ENCODE peak calls at places on chromosomes 4 and X, in seven cellular contexts. One of them, this sample, is unnamed.

GRCh38 chrX:11765449-11765848 is 7.4 kb downstream of the MSL3 start:
- DNase-seq in mesendoderm: no peak
- DNase-seq in choroid plexus epithelial cell: no peak
- DNase-seq in colonic mucosa: no peak
- DNase-seq in ovary: no peak
- DNase-seq in fibroblast of mammary gland: no peak
- DNase-seq in PC-9: no peak
- DNase-seq in this sample: no peak

GRCh38 chr4:174358410-174358809 is 74.7 kb downstream of the CEP44 start:
- DNase-seq in mesendoderm: no peak
- DNase-seq in fibroblast of mammary gland: no peak
- DNase-seq in colonic mucosa: no peak
- DNase-seq in PC-9: no peak
- DNase-seq in choroid plexus epithelial cell: no peak
- DNase-seq in ovary: no peak
- DNase-seq in this sample: no peak

GRCh38 chr4:44985938-44986337 is 259.6 kb upstream of the GNPDA2 start:
- DNase-seq in fibroblast of mammary gland: no peak
- DNase-seq in choroid plexus epithelial cell: no peak
- DNase-seq in mesendoderm: no peak
- DNase-seq in colonic mucosa: no peak
- DNase-seq in PC-9: no peak
- DNase-seq in ovary: no peak
- DNase-seq in this sample: no peak

GRCh38 chr4:8585186-8585585 is 5.0 kb downstream of the GPR78 start:
- DNase-seq in fibroblast of mammary gland: no peak
- DNase-seq in mesendoderm: peak; percentile 54
- DNase-seq in colonic mucosa: no peak
- DNase-seq in choroid plexus epithelial cell: no peak
- DNase-seq in PC-9: no peak
- DNase-seq in ovary: no peak
- DNase-seq in this sample: no peak

GRCh38 chr4:7939377-7940108 is at the start of gene AFAP1:
- DNase-seq in colonic mucosa: peak; percentile 90
- DNase-seq in ovary: peak; percentile 94
- DNase-seq in choroid plexus epithelial cell: peak; percentile 85
- DNase-seq in fibroblast of mammary gland: peak; percentile 62
- DNase-seq in PC-9: peak; percentile 88
- DNase-seq in mesendoderm: peak; percentile 94
- DNase-seq in this sample: peak; percentile 92

GRCh38 chr4:89838005-89838404 is 1.0 kb upstream of the SNCA start:
- DNase-seq in fibroblast of mammary gland: no peak
- DNase-seq in mesendoderm: peak; percentile 48
- DNase-seq in PC-9: no peak
- DNase-seq in choroid plexus epithelial cell: peak; percentile 19
- DNase-seq in colonic mucosa: no peak
- DNase-seq in ovary: no peak
- DNase-seq in this sample: no peak

GRCh38 chrX:84865113-84865512 is 138.6 kb upstream of the APOOL start:
- DNase-seq in ovary: no peak
- DNase-seq in fibroblast of mammary gland: peak; percentile 84
- DNase-seq in mesendoderm: no peak
- DNase-seq in PC-9: no peak
- DNase-seq in colonic mucosa: peak; percentile 22
- DNase-seq in choroid plexus epithelial cell: peak; percentile 5
- DNase-seq in this sample: no peak

GRCh38 chrX:43504394-43504793 is 151.7 kb upstream of the MAOA start:
- DNase-seq in choroid plexus epithelial cell: no peak
- DNase-seq in mesendoderm: no peak
- DNase-seq in fibroblast of mammary gland: no peak
- DNase-seq in ovary: no peak
- DNase-seq in colonic mucosa: no peak
- DNase-seq in PC-9: no peak
- DNase-seq in this sample: no peak

GRCh38 chrX:132207996-132208395 is 11.3 kb downstream of the RAP2C start:
- DNase-seq in choroid plexus epithelial cell: no peak
- DNase-seq in fibroblast of mammary gland: no peak
- DNase-seq in mesendoderm: no peak
- DNase-seq in PC-9: no peak
- DNase-seq in ovary: no peak
- DNase-seq in colonic mucosa: no peak
- DNase-seq in this sample: no peak

GRCh38 chrX:85955510-85955909 is 91.8 kb downstream of the CHM start:
- DNase-seq in fibroblast of mammary gland: no peak
- DNase-seq in choroid plexus epithelial cell: no peak
- DNase-seq in mesendoderm: no peak
- DNase-seq in ovary: no peak
- DNase-seq in PC-9: no peak
- DNase-seq in colonic mucosa: no peak
- DNase-seq in this sample: no peak

GRCh38 chr4:163590609-163591264 is 96.2 kb downstream of the TMA16 start:
- DNase-seq in choroid plexus epithelial cell: no peak
- DNase-seq in colonic mucosa: no peak
- DNase-seq in mesendoderm: no peak
- DNase-seq in fibroblast of mammary gland: peak; percentile 7
- DNase-seq in PC-9: no peak
- DNase-seq in ovary: no peak
- DNase-seq in this sample: no peak

GRCh38 chrX:72169008-72169728 is 12.4 kb upstream of the PIN4 start:
- DNase-seq in PC-9: no peak
- DNase-seq in mesendoderm: no peak
- DNase-seq in ovary: no peak
- DNase-seq in fibroblast of mammary gland: peak; percentile 11
- DNase-seq in colonic mucosa: no peak
- DNase-seq in choroid plexus epithelial cell: peak; percentile 22
- DNase-seq in this sample: peak; percentile 70

GRCh38 chrX:88439935-88440334 is 307.1 kb upstream of the CPXCR1 start:
- DNase-seq in mesendoderm: no peak
- DNase-seq in ovary: no peak
- DNase-seq in colonic mucosa: no peak
- DNase-seq in choroid plexus epithelial cell: no peak
- DNase-seq in PC-9: no peak
- DNase-seq in fibroblast of mammary gland: no peak
- DNase-seq in this sample: no peak

GRCh38 chr4:25908491-25908901 is 5.5 kb upstream of the SMIM20 start:
- DNase-seq in fibroblast of mammary gland: peak; percentile 99
- DNase-seq in choroid plexus epithelial cell: peak; percentile 91
- DNase-seq in colonic mucosa: no peak
- DNase-seq in ovary: no peak
- DNase-seq in mesendoderm: peak; percentile 18
- DNase-seq in PC-9: peak; percentile 40
- DNase-seq in this sample: no peak

GRCh38 chrX:100831219-100831946 is 11.2 kb downstream of the CSTF2 start:
- DNase-seq in fibroblast of mammary gland: no peak
- DNase-seq in ovary: no peak
- DNase-seq in mesendoderm: no peak
- DNase-seq in colonic mucosa: no peak
- DNase-seq in choroid plexus epithelial cell: no peak
- DNase-seq in PC-9: no peak
- DNase-seq in this sample: no peak

GRCh38 chrX:100829730-100830129 is 9.5 kb downstream of the CSTF2 start:
- DNase-seq in mesendoderm: no peak
- DNase-seq in ovary: no peak
- DNase-seq in colonic mucosa: no peak
- DNase-seq in fibroblast of mammary gland: peak; percentile 28
- DNase-seq in choroid plexus epithelial cell: peak; percentile 74
- DNase-seq in PC-9: no peak
- DNase-seq in this sample: peak; percentile 22

GRCh38 chrX:100830547-100830946 is 10.4 kb downstream of the CSTF2 start:
- DNase-seq in fibroblast of mammary gland: no peak
- DNase-seq in choroid plexus epithelial cell: no peak
- DNase-seq in PC-9: no peak
- DNase-seq in mesendoderm: no peak
- DNase-seq in colonic mucosa: no peak
- DNase-seq in ovary: no peak
- DNase-seq in this sample: no peak

DNA sequence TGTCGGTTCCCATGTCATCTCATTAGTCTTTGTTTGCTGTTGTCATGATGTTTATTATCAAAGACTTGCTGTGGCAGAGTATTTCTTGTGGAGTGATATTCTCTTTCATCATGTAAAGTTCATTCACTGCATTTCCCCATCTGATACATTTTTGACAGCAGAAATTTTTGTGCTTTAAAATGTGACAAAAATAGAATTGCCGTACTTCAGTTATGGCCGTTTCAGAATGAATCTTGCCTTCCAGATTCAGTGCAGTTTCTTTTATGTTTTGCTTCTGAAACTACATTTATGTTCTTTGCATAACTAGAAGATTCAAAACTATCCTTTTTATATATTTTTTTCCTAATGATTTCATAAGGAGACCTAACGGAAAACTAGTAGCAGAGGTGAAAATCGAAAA is 10.0 kb downstream of the CSTF2 start:
- DNase-seq in colonic mucosa: no peak
- DNase-seq in fibroblast of mammary gland: no peak
- DNase-seq in choroid plexus epithelial cell: no peak
- DNase-seq in PC-9: no peak
- DNase-seq in ovary: no peak
- DNase-seq in mesendoderm: no peak
- DNase-seq in this sample: no peak
- H3K4me3 ChIP-seq in colonic mucosa: no peak overlapping the region
- H3K4me3 ChIP-seq in fibroblast of mammary gland: no peak overlapping the region
- H3K4me3 ChIP-seq in choroid plexus epithelial cell: no peak overlapping the region
- H3K4me3 ChIP-seq in PC-9: no peak overlapping the region
- H3K4me3 ChIP-seq in ovary: no peak overlapping the region
- H3K4me3 ChIP-seq in mesendoderm: no peak overlapping the region
- H3K4me3 ChIP-seq in this sample: peak overlapping the region; percentile 41

GRCh38 chr4:88097301-88097700 is 61.1 kb downstream of the ABCG2 start:
- DNase-seq in ovary: no peak
- DNase-seq in mesendoderm: no peak
- DNase-seq in PC-9: no peak
- DNase-seq in fibroblast of mammary gland: peak; percentile 62
- DNase-seq in colonic mucosa: no peak
- DNase-seq in choroid plexus epithelial cell: peak; percentile 27
- DNase-seq in this sample: no peak

GRCh38 chr4:88093874-88094273 is 64.6 kb downstream of the ABCG2 start:
- DNase-seq in ovary: no peak
- DNase-seq in choroid plexus epithelial cell: no peak
- DNase-seq in colonic mucosa: no peak
- DNase-seq in PC-9: no peak
- DNase-seq in fibroblast of mammary gland: no peak
- DNase-seq in mesendoderm: no peak
- DNase-seq in this sample: no peak

GRCh38 chr4:88090898-88091297 is 67.5 kb downstream of the ABCG2 start:
- DNase-seq in choroid plexus epithelial cell: no peak
- DNase-seq in PC-9: no peak
- DNase-seq in mesendoderm: no peak
- DNase-seq in fibroblast of mammary gland: no peak
- DNase-seq in colonic mucosa: no peak
- DNase-seq in ovary: no peak
- DNase-seq in this sample: no peak

GRCh38 chr4:88087004-88087403 is 71.4 kb downstream of the ABCG2 start:
- DNase-seq in choroid plexus epithelial cell: no peak
- DNase-seq in fibroblast of mammary gland: no peak
- DNase-seq in mesendoderm: no peak
- DNase-seq in PC-9: no peak
- DNase-seq in ovary: no peak
- DNase-seq in colonic mucosa: no peak
- DNase-seq in this sample: no peak

DNA sequence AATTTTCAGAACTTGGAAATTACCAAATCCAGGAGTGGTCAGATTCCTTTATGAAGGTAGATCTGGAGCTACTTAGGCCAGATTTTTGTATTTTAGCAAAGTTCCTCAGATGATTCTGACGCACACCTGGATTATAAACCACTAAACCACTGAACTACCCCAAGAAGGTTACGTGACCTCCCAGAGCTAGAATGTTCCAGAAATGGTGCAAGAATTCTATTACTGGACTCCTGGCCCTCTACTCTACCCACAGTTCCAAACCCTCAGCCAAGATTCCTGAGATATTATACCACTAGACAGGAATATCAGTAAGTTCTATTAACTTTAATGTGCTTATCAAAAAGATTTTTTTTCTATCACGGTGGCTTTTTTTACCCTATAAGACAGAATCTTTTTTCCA is 67.1 kb downstream of the ABCG2 start:
- DNase-seq in ovary: no peak
- DNase-seq in mesendoderm: no peak
- DNase-seq in colonic mucosa: no peak
- DNase-seq in choroid plexus epithelial cell: no peak
- DNase-seq in PC-9: no peak
- DNase-seq in fibroblast of mammary gland: no peak
- DNase-seq in this sample: no peak
- H3K4me3 ChIP-seq in ovary: no peak overlapping the region
- H3K4me3 ChIP-seq in mesendoderm: no peak overlapping the region
- H3K4me3 ChIP-seq in colonic mucosa: no peak overlapping the region
- H3K4me3 ChIP-seq in choroid plexus epithelial cell: no peak overlapping the region
- H3K4me3 ChIP-seq in PC-9: no peak overlapping the region
- H3K4me3 ChIP-seq in fibroblast of mammary gland: no peak overlapping the region
- H3K4me3 ChIP-seq in this sample: no peak overlapping the region

GRCh38 chr4:151227731-151228130 is 49.2 kb upstream of the PRSS48 start:
- DNase-seq in fibroblast of mammary gland: peak; percentile 93
- DNase-seq in PC-9: peak; percentile 11
- DNase-seq in mesendoderm: peak; percentile 57
- DNase-seq in ovary: no peak
- DNase-seq in choroid plexus epithelial cell: peak; percentile 99
- DNase-seq in colonic mucosa: no peak
- DNase-seq in this sample: no peak
- H3K4me3 ChIP-seq in fibroblast of mammary gland: peak overlapping the region; percentile 66
- H3K4me3 ChIP-seq in PC-9: no peak overlapping the region
- H3K4me3 ChIP-seq in mesendoderm: no peak overlapping the region
- H3K4me3 ChIP-seq in ovary: peak overlapping the region; percentile 29
- H3K4me3 ChIP-seq in choroid plexus epithelial cell: peak overlapping the region; percentile 58
- H3K4me3 ChIP-seq in colonic mucosa: no peak overlapping the region
- H3K4me3 ChIP-seq in this sample: no peak overlapping the region

DNA sequence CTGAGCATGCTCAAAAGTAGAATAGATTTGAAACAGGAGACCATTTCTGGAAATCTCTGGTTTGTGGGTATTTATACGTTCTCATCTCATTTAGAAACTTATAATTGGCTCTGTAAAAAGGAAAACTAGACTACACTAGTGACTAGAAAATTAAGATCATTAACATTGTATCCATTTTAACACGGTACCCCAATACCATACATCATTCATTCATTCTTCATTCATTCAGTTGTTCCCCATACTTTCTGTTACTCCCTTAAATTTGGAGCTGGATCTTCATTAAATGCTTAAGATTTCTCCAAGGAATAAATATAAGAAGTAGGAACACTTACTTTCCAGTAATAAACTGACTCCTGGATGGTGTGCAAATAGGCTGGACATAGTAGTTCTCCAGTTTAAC is 1.3 kb downstream of the ARSJ start:
- DNase-seq in choroid plexus epithelial cell: no peak
- DNase-seq in ovary: no peak
- DNase-seq in colonic mucosa: no peak
- DNase-seq in mesendoderm: no peak
- DNase-seq in fibroblast of mammary gland: no peak
- DNase-seq in PC-9: no peak
- DNase-seq in this sample: no peak
- H3K4me3 ChIP-seq in choroid plexus epithelial cell: peak overlapping the region; percentile 79
- H3K4me3 ChIP-seq in ovary: peak overlapping the region; percentile 50
- H3K4me3 ChIP-seq in colonic mucosa: peak overlapping the region; percentile 68
- H3K4me3 ChIP-seq in mesendoderm: no peak overlapping the region
- H3K4me3 ChIP-seq in fibroblast of mammary gland: peak overlapping the region; percentile 94
- H3K4me3 ChIP-seq in PC-9: no peak overlapping the region
- H3K4me3 ChIP-seq in this sample: no peak overlapping the region